ENCODE peak calls at places on chromosomes 5 and 9, in five cellular contexts. H is tibial nerve, J is heart right ventricle, U is psoas muscle, S is A549. B is an unnamed sample.

GRCh38 chr5:114101153-114101552 is 260.7 kb upstream of the KCNN2 start:
- DNase-seq in H (no peak), J (peak; percentile 45), U (no peak), S (peak; percentile 13), B (no peak)

GRCh38 chr5:158026248-158027031 is 167.5 kb upstream of the CLINT1 start:
- DNase-seq in H (peak; percentile 60), J (no peak), U (no peak), S (no peak), B (no peak)

GRCh38 chr9:33172735-33173238 is 5.7 kb upstream of the B4GALT1 start:
- DNase-seq in H (no peak), J (no peak), U (no peak), S (no peak), B (no peak)

GRCh38 chr5:158876263-158876942 is 223.3 kb downstream of the EBF1 start:
- DNase-seq in H (no peak), J (no peak), U (no peak), S (no peak), B (no peak)

GRCh38 chr5:39523821-39524220 is 99.0 kb upstream of the DAB2 start:
- DNase-seq in H (no peak), J (no peak), U (no peak), S (no peak), B (no peak)

GRCh38 chr5:147628054-147628895 is 118.4 kb upstream of the DPYSL3 start:
- DNase-seq in H (peak; percentile 87), J (peak; percentile 62), U (no peak), S (peak; percentile 40), B (no peak)

GRCh38 chr9:77725820-77726219 is 77.7 kb upstream of the GNA14 start:
- DNase-seq in H (no peak), J (no peak), U (no peak), S (no peak), B (no peak)

GRCh38 chr5:102638316-102638715 is 116.8 kb upstream of the PAM start:
- DNase-seq in H (no peak), J (no peak), U (no peak), S (no peak), B (no peak)

GRCh38 chr5:16965581-16965980 is 29.5 kb upstream of the MYO10 start:
- DNase-seq in H (no peak), J (no peak), U (no peak), S (no peak), B (no peak)

GRCh38 chr5:17248999-17249634 is 31.7 kb downstream of the BASP1 start:
- DNase-seq in H (peak; percentile 23), J (no peak), U (no peak), S (peak; percentile 95), B (no peak)

GRCh38 chr5:100575815-100576214 is 40.6 kb downstream of the FAM174A start:
- DNase-seq in H (no peak), J (no peak), U (no peak), S (no peak), B (no peak)

GRCh38 chr5:139562847-139563246 is 1.7 kb downstream of the UBE2D2 start:
- DNase-seq in H (no peak), J (no peak), U (no peak), S (no peak), B (no peak)

GRCh38 chr5:54772232-54773168 is 212.9 kb downstream of the ESM1 start:
- DNase-seq in H (no peak), J (no peak), U (no peak), S (no peak), B (no peak)

GRCh38 chr9:128383791-128384190 is 12.6 kb downstream of the URM1 start:
- DNase-seq in H (no peak), J (no peak), U (no peak), S (no peak), B (no peak)

GRCh38 chr9:37998881-37999311 is 70.1 kb downstream of the SHB start:
- DNase-seq in H (no peak), J (peak; percentile 40), U (no peak), S (no peak), B (peak; percentile 61)

GRCh38 chr5:60668715-60669304 is 31.2 kb downstream of the DEPDC1B start:
- DNase-seq in H (no peak), J (no peak), U (no peak), S (peak; percentile 15), B (no peak)

GRCh38 chr9:79667716-79668458 is 96.1 kb downstream of the TLE4 start:
- DNase-seq in H (no peak), J (no peak), U (no peak), S (peak; percentile 25), B (no peak)

GRCh38 chr9:131442351-131442750 is 48.5 kb downstream of the PRRC2B start:
- DNase-seq in H (no peak), J (no peak), U (no peak), S (no peak), B (no peak)

GRCh38 chr5:513216-514100 is 10.8 kb downstream of the SLC9A3 start:
- DNase-seq in H (no peak), J (no peak), U (no peak), S (no peak), B (no peak)

GRCh38 chr9:7936201-7936600 is 136.6 kb upstream of the DMAC1 start:
- DNase-seq in H (no peak), J (no peak), U (no peak), S (no peak), B (no peak)

GRCh38 chr5:1294839-1295649 is at the start of gene TERT:
- DNase-seq in H (no peak), J (no peak), U (peak; percentile 34), S (peak; percentile 48), B (no peak)

GRCh38 chr5:30194595-30194994 is 998.9 kb upstream of the CDH6 start:
- DNase-seq in H (no peak), J (no peak), U (no peak), S (no peak), B (no peak)

GRCh38 chr5:59040007-59040803 is 457.3 kb downstream of the RAB3C start:
- DNase-seq in H (peak; percentile 33), J (no peak), U (no peak), S (no peak), B (no peak)

GRCh38 chr5:59037453-59038168 is 454.7 kb downstream of the RAB3C start:
- DNase-seq in H (no peak), J (no peak), U (no peak), S (no peak), B (no peak)

GRCh38 chr5:59039296-59040006 is 456.6 kb downstream of the RAB3C start:
- DNase-seq in H (peak; percentile 52), J (peak; percentile 71), U (peak; percentile 93), S (no peak), B (peak; percentile 97)

GRCh38 chr5:59038169-59039002 is 455.5 kb downstream of the RAB3C start:
- DNase-seq in H (no peak), J (peak; percentile 14), U (no peak), S (no peak), B (no peak)

GRCh38 chr5:59039003-59039295 is 456.1 kb downstream of the RAB3C start:
- DNase-seq in H (no peak), J (no peak), U (no peak), S (no peak), B (no peak)
- H3K4me1 ChIP-seq in H (no peaks in the 10 kb centered on the region), J (peaks cover 63% of the 10 kb centered on the region), U (peaks cover 50% of the 10 kb centered on the region), S (peaks cover 37% of the 10 kb centered on the region), B (peaks cover 36% of the 10 kb centered on the region)

GRCh38 chr9:123337971-123338370 is 18.0 kb upstream of the CRB2 start:
- DNase-seq in H (no peak), J (no peak), U (no peak), S (no peak), B (no peak)

GRCh38 chr9:123336959-123337358 is 19.0 kb upstream of the CRB2 start:
- DNase-seq in H (no peak), J (no peak), U (no peak), S (no peak), B (no peak)

GRCh38 chr9:123342247-123342646 is 13.8 kb upstream of the CRB2 start:
- DNase-seq in H (no peak), J (no peak), U (no peak), S (no peak), B (no peak)

GRCh38 chr9:123338710-123339665 is 17.0 kb upstream of the CRB2 start:
- DNase-seq in H (no peak), J (peak; percentile 43), U (no peak), S (no peak), B (peak; percentile 61)

DNA sequence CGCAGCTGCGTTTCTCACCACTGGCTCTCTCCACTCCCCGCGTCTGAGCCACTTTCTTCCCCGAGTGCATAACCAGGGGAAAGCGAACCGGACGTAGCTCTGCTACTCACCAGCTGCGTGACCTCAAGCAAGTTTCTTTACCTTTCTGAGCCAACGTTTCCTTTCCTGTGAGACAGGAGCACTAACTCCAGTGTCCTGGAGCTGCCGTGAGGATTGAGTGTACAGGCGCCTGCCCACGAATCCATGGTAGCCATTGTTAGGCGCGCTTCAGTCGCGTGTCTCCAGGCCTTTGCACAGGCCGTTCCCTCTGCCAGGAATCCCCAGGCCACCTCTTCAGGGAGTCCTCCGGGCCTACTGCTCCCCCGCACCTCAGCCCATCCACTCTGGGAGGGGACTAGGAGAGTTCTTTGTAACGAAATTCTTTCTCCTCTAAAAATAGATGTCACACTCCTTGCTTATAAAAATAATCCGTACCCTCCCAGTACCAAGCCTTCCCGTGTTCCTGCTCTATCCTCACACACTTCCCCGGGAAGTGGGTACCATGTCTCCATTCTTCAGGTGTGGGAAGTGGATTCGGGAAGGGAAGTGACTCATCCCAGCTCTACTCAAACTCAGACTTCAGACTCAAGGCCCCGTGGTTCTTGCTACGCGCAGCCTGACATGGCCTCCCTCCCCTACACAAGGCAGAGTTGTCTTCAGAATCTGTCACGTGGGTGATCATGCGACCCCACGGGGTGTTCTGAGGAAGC is 16.2 kb upstream of the CRB2 start:
- DNase-seq in H (no peak), J (peak; percentile 29), U (no peak), S (no peak), B (peak; percentile 53)
- H3K4me3 ChIP-seq in H (peak overlapping the region; percentile 19), J (peak overlapping the region; percentile 49), U (peak overlapping the region; percentile 49), S (no peak overlapping the region), B (peak overlapping the region; percentile 12)

DNA sequence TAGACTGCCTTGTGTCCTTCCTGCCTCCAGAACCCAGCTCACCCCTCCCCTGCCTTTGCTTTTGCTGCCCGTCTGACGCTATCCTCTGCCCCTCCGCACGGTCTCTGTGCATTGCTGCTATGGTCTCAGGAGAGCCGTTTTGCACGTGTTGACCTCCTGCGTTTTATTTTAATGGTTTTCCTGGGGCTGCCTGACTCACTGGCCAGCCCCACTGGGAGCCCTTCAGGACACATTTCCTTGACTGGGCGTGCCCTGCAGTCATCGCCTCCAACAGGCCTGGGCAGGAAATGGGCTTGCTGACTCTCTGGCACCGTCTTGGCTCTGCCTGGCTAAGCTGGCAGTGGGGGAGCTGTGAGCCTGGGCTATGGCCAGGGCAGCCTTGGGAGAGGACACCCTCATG is 17.9 kb upstream of the ASS1 start:
- DNase-seq in H (no peak), J (peak; percentile 54), U (peak; percentile 77), S (peak; percentile 33), B (no peak)
- TF ChIP-seq CTCF in H (no peak), J (no peak), U (no peak), S (no peak), B (peak; percentile 9)

DNA sequence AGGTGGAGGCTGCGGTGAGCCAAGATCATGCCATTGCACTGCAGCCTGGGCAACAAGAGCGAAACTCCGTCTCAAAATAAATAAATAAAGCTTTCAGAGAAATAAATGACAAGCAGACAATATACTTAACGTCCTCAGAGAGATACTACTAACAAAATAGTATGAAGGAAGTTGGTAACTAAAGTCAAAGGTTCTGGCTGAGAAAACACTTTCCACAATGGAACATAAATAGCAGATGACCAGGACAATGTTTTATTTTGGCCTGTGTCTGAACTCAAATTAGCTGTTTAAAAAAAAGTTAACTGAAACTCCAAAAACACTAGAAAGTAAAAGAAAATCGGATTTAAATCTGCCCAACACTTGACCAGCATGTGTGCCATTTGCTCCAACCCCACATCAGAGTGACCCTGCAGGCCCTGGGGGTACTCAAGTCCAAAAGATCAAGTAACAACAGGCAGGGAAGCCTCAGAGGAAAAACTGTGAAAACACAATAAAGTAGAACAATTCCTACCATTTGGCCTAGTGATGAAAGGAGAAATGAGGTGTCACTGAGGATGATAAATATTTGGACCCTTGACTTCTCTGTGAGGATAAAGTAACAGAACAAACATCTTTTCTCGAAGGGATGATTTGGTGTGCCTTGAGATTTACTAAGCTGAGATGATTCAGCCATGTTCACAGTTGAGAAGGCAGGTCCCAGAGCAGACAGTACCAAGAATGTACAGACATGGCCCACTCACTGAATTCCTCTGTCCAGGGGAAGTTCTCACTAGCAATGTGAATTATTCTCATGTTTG is 47.7 kb downstream of the LHFPL2 start:
- DNase-seq in H (no peak), J (no peak), U (no peak), S (peak; percentile 27), B (no peak)
- H3K4me1 ChIP-seq in H (no peaks in the 10 kb centered on the region), J (peaks cover 38% of the 10 kb centered on the region), U (peaks cover 5% of the 10 kb centered on the region), S (peaks cover 98% of the 10 kb centered on the region), B (no peaks in the 10 kb centered on the region)

B was measured in upper lobe of left lung.